ENCODE peak calls at places on chromosomes 3 and 15, in eight cellular contexts. One of them, this sample, is unnamed.

GRCh38 chr3:150345021-150345538 is 63.0 kb upstream of the TSC22D2 start:
- DNase-seq in EL: peak; percentile 72
- DNase-seq in GM04503: no peak
- DNase-seq in stimulated activated CD4-positive, alpha-beta T cell treated with anti-CD3 and anti-CD28 coated beads, Interleukin-2, amount 100 ng/mL, for 48 hours: no peak
- DNase-seq in hypothalamus: no peak
- DNase-seq in sigmoid colon: no peak
- DNase-seq in RPMI8226: no peak
- DNase-seq in Caco-2: peak; percentile 95
- DNase-seq in this sample: peak; percentile 99

GRCh38 chr3:28317438-28318022 is 31.0 kb upstream of the ZCWPW2 start:
- DNase-seq in EL: peak; percentile 54
- DNase-seq in GM04503: no peak
- DNase-seq in stimulated activated CD4-positive, alpha-beta T cell treated with anti-CD3 and anti-CD28 coated beads, Interleukin-2, amount 100 ng/mL, for 48 hours: peak; percentile 27
- DNase-seq in hypothalamus: no peak
- DNase-seq in sigmoid colon: no peak
- DNase-seq in RPMI8226: peak; percentile 61
- DNase-seq in Caco-2: no peak
- DNase-seq in this sample: peak; percentile 36

GRCh38 chr3:98359993-98360675 is 6.5 kb downstream of the OR5K4 start:
- DNase-seq in EL: peak; percentile 18
- DNase-seq in GM04503: no peak
- DNase-seq in stimulated activated CD4-positive, alpha-beta T cell treated with anti-CD3 and anti-CD28 coated beads, Interleukin-2, amount 100 ng/mL, for 48 hours: no peak
- DNase-seq in hypothalamus: no peak
- DNase-seq in sigmoid colon: no peak
- DNase-seq in RPMI8226: no peak
- DNase-seq in Caco-2: no peak
- DNase-seq in this sample: no peak

GRCh38 chr3:69865920-69866679 is 126.8 kb downstream of the MITF start:
- DNase-seq in EL: peak; percentile 25
- DNase-seq in GM04503: no peak
- DNase-seq in stimulated activated CD4-positive, alpha-beta T cell treated with anti-CD3 and anti-CD28 coated beads, Interleukin-2, amount 100 ng/mL, for 48 hours: no peak
- DNase-seq in hypothalamus: no peak
- DNase-seq in sigmoid colon: peak; percentile 64
- DNase-seq in RPMI8226: no peak
- DNase-seq in Caco-2: peak; percentile 33
- DNase-seq in this sample: peak; percentile 78

GRCh38 chr3:146142757-146143156 is 18.2 kb downstream of the PLOD2 start:
- DNase-seq in EL: peak; percentile 71
- DNase-seq in GM04503: no peak
- DNase-seq in stimulated activated CD4-positive, alpha-beta T cell treated with anti-CD3 and anti-CD28 coated beads, Interleukin-2, amount 100 ng/mL, for 48 hours: no peak
- DNase-seq in hypothalamus: no peak
- DNase-seq in sigmoid colon: no peak
- DNase-seq in RPMI8226: no peak
- DNase-seq in Caco-2: no peak
- DNase-seq in this sample: peak; percentile 47

GRCh38 chr3:129016366-129016724 is 15.2 kb downstream of the EFCC1 start:
- DNase-seq in EL: peak; percentile 21
- DNase-seq in GM04503: no peak
- DNase-seq in stimulated activated CD4-positive, alpha-beta T cell treated with anti-CD3 and anti-CD28 coated beads, Interleukin-2, amount 100 ng/mL, for 48 hours: no peak
- DNase-seq in hypothalamus: no peak
- DNase-seq in sigmoid colon: no peak
- DNase-seq in RPMI8226: peak; percentile 80
- DNase-seq in Caco-2: no peak
- DNase-seq in this sample: peak; percentile 41

GRCh38 chr3:15055019-15055557 is 10.0 kb downstream of the MRPS25 start:
- DNase-seq in EL: peak; percentile 8
- DNase-seq in GM04503: no peak
- DNase-seq in stimulated activated CD4-positive, alpha-beta T cell treated with anti-CD3 and anti-CD28 coated beads, Interleukin-2, amount 100 ng/mL, for 48 hours: peak; percentile 52
- DNase-seq in hypothalamus: no peak
- DNase-seq in sigmoid colon: no peak
- DNase-seq in RPMI8226: no peak
- DNase-seq in Caco-2: no peak
- DNase-seq in this sample: peak; percentile 31

GRCh38 chr3:45123030-45123429 is 23.1 kb downstream of the CDCP1 start:
- DNase-seq in EL: peak; percentile 93
- DNase-seq in GM04503: peak; percentile 83
- DNase-seq in stimulated activated CD4-positive, alpha-beta T cell treated with anti-CD3 and anti-CD28 coated beads, Interleukin-2, amount 100 ng/mL, for 48 hours: no peak
- DNase-seq in hypothalamus: no peak
- DNase-seq in sigmoid colon: no peak
- DNase-seq in RPMI8226: no peak
- DNase-seq in Caco-2: no peak
- DNase-seq in this sample: peak; percentile 94

GRCh38 chr15:92979011-92979701 is 79.0 kb downstream of the CHD2 start:
- DNase-seq in EL: no peak
- DNase-seq in GM04503: no peak
- DNase-seq in stimulated activated CD4-positive, alpha-beta T cell treated with anti-CD3 and anti-CD28 coated beads, Interleukin-2, amount 100 ng/mL, for 48 hours: no peak
- DNase-seq in hypothalamus: no peak
- DNase-seq in sigmoid colon: peak; percentile 68
- DNase-seq in RPMI8226: peak; percentile 71
- DNase-seq in Caco-2: no peak
- DNase-seq in this sample: no peak

GRCh38 chr3:52892625-52893311 is 4.6 kb downstream of the STIMATE start:
- DNase-seq in EL: peak; percentile 11
- DNase-seq in GM04503: no peak
- DNase-seq in stimulated activated CD4-positive, alpha-beta T cell treated with anti-CD3 and anti-CD28 coated beads, Interleukin-2, amount 100 ng/mL, for 48 hours: no peak
- DNase-seq in hypothalamus: no peak
- DNase-seq in sigmoid colon: no peak
- DNase-seq in RPMI8226: no peak
- DNase-seq in Caco-2: no peak
- DNase-seq in this sample: no peak

GRCh38 chr3:194638991-194639605 is 5.9 kb upstream of the TMEM44 start:
- DNase-seq in EL: no peak
- DNase-seq in GM04503: no peak
- DNase-seq in stimulated activated CD4-positive, alpha-beta T cell treated with anti-CD3 and anti-CD28 coated beads, Interleukin-2, amount 100 ng/mL, for 48 hours: no peak
- DNase-seq in hypothalamus: no peak
- DNase-seq in sigmoid colon: peak; percentile 21
- DNase-seq in RPMI8226: no peak
- DNase-seq in Caco-2: no peak
- DNase-seq in this sample: no peak

GRCh38 chr3:45545476-45545875 is 49.1 kb upstream of the LIMD1 start:
- DNase-seq in EL: peak; percentile 58
- DNase-seq in GM04503: no peak
- DNase-seq in stimulated activated CD4-positive, alpha-beta T cell treated with anti-CD3 and anti-CD28 coated beads, Interleukin-2, amount 100 ng/mL, for 48 hours: no peak
- DNase-seq in hypothalamus: peak; percentile 53
- DNase-seq in sigmoid colon: peak; percentile 74
- DNase-seq in RPMI8226: no peak
- DNase-seq in Caco-2: no peak
- DNase-seq in this sample: peak; percentile 63

GRCh38 chr3:38575279-38575843 is 74.1 kb downstream of the SCN5A start:
- DNase-seq in EL: no peak
- DNase-seq in GM04503: no peak
- DNase-seq in stimulated activated CD4-positive, alpha-beta T cell treated with anti-CD3 and anti-CD28 coated beads, Interleukin-2, amount 100 ng/mL, for 48 hours: no peak
- DNase-seq in hypothalamus: no peak
- DNase-seq in sigmoid colon: no peak
- DNase-seq in RPMI8226: no peak
- DNase-seq in Caco-2: no peak
- DNase-seq in this sample: no peak

GRCh38 chr3:197866035-197866434 is 75.0 kb downstream of the LRCH3 start:
- DNase-seq in EL: no peak
- DNase-seq in GM04503: no peak
- DNase-seq in stimulated activated CD4-positive, alpha-beta T cell treated with anti-CD3 and anti-CD28 coated beads, Interleukin-2, amount 100 ng/mL, for 48 hours: no peak
- DNase-seq in hypothalamus: no peak
- DNase-seq in sigmoid colon: no peak
- DNase-seq in RPMI8226: no peak
- DNase-seq in Caco-2: no peak
- DNase-seq in this sample: no peak

GRCh38 chr3:132222868-132223538 is 94.2 kb upstream of the ACP3 start:
- DNase-seq in EL: no peak
- DNase-seq in GM04503: no peak
- DNase-seq in stimulated activated CD4-positive, alpha-beta T cell treated with anti-CD3 and anti-CD28 coated beads, Interleukin-2, amount 100 ng/mL, for 48 hours: no peak
- DNase-seq in hypothalamus: peak; percentile 3
- DNase-seq in sigmoid colon: no peak
- DNase-seq in RPMI8226: peak; percentile 11
- DNase-seq in Caco-2: no peak
- DNase-seq in this sample: no peak

GRCh38 chr15:89002281-89002761 is 85.9 kb upstream of the ABHD2 start:
- DNase-seq in EL: peak; percentile 82
- DNase-seq in GM04503: no peak
- DNase-seq in stimulated activated CD4-positive, alpha-beta T cell treated with anti-CD3 and anti-CD28 coated beads, Interleukin-2, amount 100 ng/mL, for 48 hours: no peak
- DNase-seq in hypothalamus: no peak
- DNase-seq in sigmoid colon: no peak
- DNase-seq in RPMI8226: peak; percentile 94
- DNase-seq in Caco-2: no peak
- DNase-seq in this sample: peak; percentile 69

GRCh38 chr3:179297971-179298725 is 24.7 kb upstream of the ZNF639 start:
- DNase-seq in EL: no peak
- DNase-seq in GM04503: no peak
- DNase-seq in stimulated activated CD4-positive, alpha-beta T cell treated with anti-CD3 and anti-CD28 coated beads, Interleukin-2, amount 100 ng/mL, for 48 hours: no peak
- DNase-seq in hypothalamus: no peak
- DNase-seq in sigmoid colon: no peak
- DNase-seq in RPMI8226: no peak
- DNase-seq in Caco-2: no peak
- DNase-seq in this sample: no peak

GRCh38 chr3:54888873-54889272 is 39.0 kb downstream of the LRTM1 start:
- DNase-seq in EL: no peak
- DNase-seq in GM04503: no peak
- DNase-seq in stimulated activated CD4-positive, alpha-beta T cell treated with anti-CD3 and anti-CD28 coated beads, Interleukin-2, amount 100 ng/mL, for 48 hours: no peak
- DNase-seq in hypothalamus: no peak
- DNase-seq in sigmoid colon: no peak
- DNase-seq in RPMI8226: no peak
- DNase-seq in Caco-2: no peak
- DNase-seq in this sample: no peak

GRCh38 chr3:149969945-149970715 is 565 bp downstream of the PFN2 start:
- DNase-seq in EL: peak; percentile 85
- DNase-seq in GM04503: no peak
- DNase-seq in stimulated activated CD4-positive, alpha-beta T cell treated with anti-CD3 and anti-CD28 coated beads, Interleukin-2, amount 100 ng/mL, for 48 hours: peak; percentile 53
- DNase-seq in hypothalamus: peak; percentile 80
- DNase-seq in sigmoid colon: peak; percentile 94
- DNase-seq in RPMI8226: peak; percentile 54
- DNase-seq in Caco-2: peak; percentile 77
- DNase-seq in this sample: peak; percentile 69

GRCh38 chr3:133996251-133996661 is 33.5 kb downstream of the SLCO2A1 start:
- DNase-seq in EL: no peak
- DNase-seq in GM04503: no peak
- DNase-seq in stimulated activated CD4-positive, alpha-beta T cell treated with anti-CD3 and anti-CD28 coated beads, Interleukin-2, amount 100 ng/mL, for 48 hours: no peak
- DNase-seq in hypothalamus: no peak
- DNase-seq in sigmoid colon: peak; percentile 60
- DNase-seq in RPMI8226: no peak
- DNase-seq in Caco-2: no peak
- DNase-seq in this sample: no peak

GRCh38 chr15:42903388-42904324 is 16.9 kb downstream of the TTBK2 start:
- DNase-seq in EL: no peak
- DNase-seq in GM04503: no peak
- DNase-seq in stimulated activated CD4-positive, alpha-beta T cell treated with anti-CD3 and anti-CD28 coated beads, Interleukin-2, amount 100 ng/mL, for 48 hours: no peak
- DNase-seq in hypothalamus: no peak
- DNase-seq in sigmoid colon: no peak
- DNase-seq in RPMI8226: no peak
- DNase-seq in Caco-2: no peak
- DNase-seq in this sample: no peak

GRCh38 chr3:155154255-155154654 is 74.1 kb downstream of the MME start:
- DNase-seq in EL: no peak
- DNase-seq in GM04503: no peak
- DNase-seq in stimulated activated CD4-positive, alpha-beta T cell treated with anti-CD3 and anti-CD28 coated beads, Interleukin-2, amount 100 ng/mL, for 48 hours: no peak
- DNase-seq in hypothalamus: no peak
- DNase-seq in sigmoid colon: no peak
- DNase-seq in RPMI8226: no peak
- DNase-seq in Caco-2: no peak
- DNase-seq in this sample: no peak

GRCh38 chr3:46978985-46979944 is at the start of gene NBEAL2:
- DNase-seq in EL: peak; percentile 94
- DNase-seq in GM04503: peak; percentile 41
- DNase-seq in stimulated activated CD4-positive, alpha-beta T cell treated with anti-CD3 and anti-CD28 coated beads, Interleukin-2, amount 100 ng/mL, for 48 hours: peak; percentile 90
- DNase-seq in hypothalamus: peak; percentile 67
- DNase-seq in sigmoid colon: peak; percentile 98
- DNase-seq in RPMI8226: peak; percentile 97
- DNase-seq in Caco-2: peak; percentile 96
- DNase-seq in this sample: peak; percentile 83

GRCh38 chr15:72161351-72162132 is 36.0 kb downstream of the GRAMD2A start:
- DNase-seq in EL: no peak
- DNase-seq in GM04503: no peak
- DNase-seq in stimulated activated CD4-positive, alpha-beta T cell treated with anti-CD3 and anti-CD28 coated beads, Interleukin-2, amount 100 ng/mL, for 48 hours: no peak
- DNase-seq in hypothalamus: no peak
- DNase-seq in sigmoid colon: no peak
- DNase-seq in RPMI8226: no peak
- DNase-seq in Caco-2: no peak
- DNase-seq in this sample: no peak

GRCh38 chr15:28021281-28022039 is 77.7 kb downstream of the OCA2 start:
- DNase-seq in EL: peak; percentile 13
- DNase-seq in GM04503: no peak
- DNase-seq in stimulated activated CD4-positive, alpha-beta T cell treated with anti-CD3 and anti-CD28 coated beads, Interleukin-2, amount 100 ng/mL, for 48 hours: no peak
- DNase-seq in hypothalamus: peak; percentile 76
- DNase-seq in sigmoid colon: no peak
- DNase-seq in RPMI8226: peak; percentile 9
- DNase-seq in Caco-2: no peak
- DNase-seq in this sample: peak; percentile 61

GRCh38 chr15:68574051-68574450 is 4.7 kb upstream of the CORO2B start:
- DNase-seq in EL: no peak
- DNase-seq in GM04503: no peak
- DNase-seq in stimulated activated CD4-positive, alpha-beta T cell treated with anti-CD3 and anti-CD28 coated beads, Interleukin-2, amount 100 ng/mL, for 48 hours: no peak
- DNase-seq in hypothalamus: no peak
- DNase-seq in sigmoid colon: no peak
- DNase-seq in RPMI8226: no peak
- DNase-seq in Caco-2: no peak
- DNase-seq in this sample: no peak

GRCh38 chr15:29428925-29429573 is 159.4 kb upstream of the NSMCE3 start:
- DNase-seq in EL: no peak
- DNase-seq in GM04503: no peak
- DNase-seq in stimulated activated CD4-positive, alpha-beta T cell treated with anti-CD3 and anti-CD28 coated beads, Interleukin-2, amount 100 ng/mL, for 48 hours: no peak
- DNase-seq in hypothalamus: no peak
- DNase-seq in sigmoid colon: no peak
- DNase-seq in RPMI8226: no peak
- DNase-seq in Caco-2: no peak
- DNase-seq in this sample: no peak

GRCh38 chr3:151483488-151483887 is 22.6 kb upstream of the IGSF10 start:
- DNase-seq in EL: no peak
- DNase-seq in GM04503: no peak
- DNase-seq in stimulated activated CD4-positive, alpha-beta T cell treated with anti-CD3 and anti-CD28 coated beads, Interleukin-2, amount 100 ng/mL, for 48 hours: no peak
- DNase-seq in hypothalamus: no peak
- DNase-seq in sigmoid colon: no peak
- DNase-seq in RPMI8226: no peak
- DNase-seq in Caco-2: no peak
- DNase-seq in this sample: no peak

GRCh38 chr3:130850846-130851245 is 43.0 kb upstream of the ATP2C1 start:
- DNase-seq in EL: no peak
- DNase-seq in GM04503: no peak
- DNase-seq in stimulated activated CD4-positive, alpha-beta T cell treated with anti-CD3 and anti-CD28 coated beads, Interleukin-2, amount 100 ng/mL, for 48 hours: no peak
- DNase-seq in hypothalamus: no peak
- DNase-seq in sigmoid colon: no peak
- DNase-seq in RPMI8226: no peak
- DNase-seq in Caco-2: no peak
- DNase-seq in this sample: peak; percentile 23

GRCh38 chr3:78867409-78868372 is 900.1 kb downstream of the ROBO1 start:
- DNase-seq in EL: peak; percentile 61
- DNase-seq in GM04503: no peak
- DNase-seq in stimulated activated CD4-positive, alpha-beta T cell treated with anti-CD3 and anti-CD28 coated beads, Interleukin-2, amount 100 ng/mL, for 48 hours: no peak
- DNase-seq in hypothalamus: no peak
- DNase-seq in sigmoid colon: no peak
- DNase-seq in RPMI8226: no peak
- DNase-seq in Caco-2: no peak
- DNase-seq in this sample: no peak

GRCh38 chr15:48682949-48683651 is 37.6 kb upstream of the FBN1 start:
- DNase-seq in EL: peak; percentile 82
- DNase-seq in GM04503: peak; percentile 78
- DNase-seq in stimulated activated CD4-positive, alpha-beta T cell treated with anti-CD3 and anti-CD28 coated beads, Interleukin-2, amount 100 ng/mL, for 48 hours: no peak
- DNase-seq in hypothalamus: no peak
- DNase-seq in sigmoid colon: peak; percentile 80
- DNase-seq in RPMI8226: no peak
- DNase-seq in Caco-2: peak; percentile 35
- DNase-seq in this sample: no peak

GRCh38 chr3:144840866-144841265 is 869.2 kb downstream of the DIPK2A start:
- DNase-seq in EL: no peak
- DNase-seq in GM04503: no peak
- DNase-seq in stimulated activated CD4-positive, alpha-beta T cell treated with anti-CD3 and anti-CD28 coated beads, Interleukin-2, amount 100 ng/mL, for 48 hours: no peak
- DNase-seq in hypothalamus: no peak
- DNase-seq in sigmoid colon: no peak
- DNase-seq in RPMI8226: no peak
- DNase-seq in Caco-2: no peak
- DNase-seq in this sample: peak; percentile 2

GRCh38 chr3:105746226-105746996 is 122.4 kb downstream of the CBLB start:
- DNase-seq in EL: no peak
- DNase-seq in GM04503: no peak
- DNase-seq in stimulated activated CD4-positive, alpha-beta T cell treated with anti-CD3 and anti-CD28 coated beads, Interleukin-2, amount 100 ng/mL, for 48 hours: no peak
- DNase-seq in hypothalamus: no peak
- DNase-seq in sigmoid colon: no peak
- DNase-seq in RPMI8226: no peak
- DNase-seq in Caco-2: no peak
- DNase-seq in this sample: no peak

This sample was measured in A172.